ENCODE peak calls at places on chromosome 5, in ten cellular contexts. Z is DMS153; S is smooth muscle cell of the brain vasculature; P is stimulated activated CD8-positive, alpha-beta memory T cell treated with anti-CD3 and anti-CD28 coated beads, Interleukin-4, amount 100 ng/mL, for 24 hours; M is uterus; D is activated naive CD8-positive, alpha-beta T cell treated with anti-CD3 and anti-CD28 coated beads, Interleukin-2, amount 50 U/mL, for 24 hours; A is ACHN; C is activated naive CD4-positive, alpha-beta T cell treated with Interleukin-2 at 50 U/mL for 16 hours; I is Calu3; H is body of pancreas. Q is an unnamed sample.

GRCh38 chr5:85576666-85577065 is 1041.1 kb upstream of the COX7C start:
- DNase-seq in I (no peak), H (no peak), M (no peak), Z (no peak), D (no peak), A (no peak), P (no peak), S (no peak), C (no peak), Q (no peak)

GRCh38 chr5:57179262-57179960 is 5.6 kb downstream of the GPBP1 start:
- DNase-seq in C (no peak), H (no peak), P (no peak), Z (no peak), A (no peak), D (no peak), I (no peak), S (no peak), M (no peak), Q (no peak)

GRCh38 chr5:172031894-172032461 is 25.5 kb upstream of the FBXW11 start:
- DNase-seq in H (no peak), M (no peak), D (no peak), C (no peak), Z (no peak), S (no peak), P (no peak), A (no peak), I (no peak), Q (no peak)

GRCh38 chr5:142283304-142283703 is 41.5 kb downstream of the SPRY4 start:
- DNase-seq in H (no peak), A (no peak), C (no peak), M (no peak), I (no peak), S (no peak), Z (peak), P (no peak), D (no peak), Q (no peak)

GRCh38 chr5:109844695-109845094 is 155.0 kb downstream of the MAN2A1 start:
- DNase-seq in C (no peak), P (no peak), H (no peak), M (no peak), D (no peak), A (no peak), I (no peak), S (no peak), Z (no peak), Q (no peak)

GRCh38 chr5:75337366-75338021 is 474 bp downstream of the HMGCR start:
- DNase-seq in Z (no peak), A (peak), S (no peak), I (no peak), C (peak), P (peak), D (peak), M (peak), H (no peak), Q (peak)

GRCh38 chr5:150640311-150641005 is at the start of gene SYNPO:
- DNase-seq in C (no peak), I (peak), H (peak), S (no peak), M (peak), D (no peak), Z (no peak), A (peak), P (no peak), Q (no peak)

GRCh38 chr5:102855684-102856373 is 100.7 kb downstream of the PAM start:
- DNase-seq in M (no peak), D (no peak), A (no peak), Z (no peak), C (no peak), P (no peak), I (no peak), H (no peak), S (no peak), Q (no peak)

GRCh38 chr5:150542933-150543445 is 35.1 kb downstream of the NDST1 start:
- DNase-seq in C (no peak), P (no peak), Z (no peak), I (no peak), M (no peak), A (no peak), S (no peak), D (no peak), H (no peak), Q (peak)

GRCh38 chr5:39423331-39423751 is 1.4 kb downstream of the DAB2 start:
- DNase-seq in A (no peak), M (no peak), H (no peak), S (no peak), D (no peak), I (no peak), C (no peak), P (no peak), Z (no peak), Q (no peak)

GRCh38 chr5:149489605-149490037 is 61.6 kb downstream of the CSNK1A1 start:
- DNase-seq in C (no peak), A (no peak), D (no peak), P (no peak), I (no peak), Z (no peak), H (no peak), S (no peak), M (no peak), Q (no peak)

GRCh38 chr5:108451269-108451668 is 69.4 kb upstream of the FBXL17 start:
- DNase-seq in S (no peak), H (no peak), M (no peak), Z (no peak), A (no peak), D (no peak), C (no peak), I (no peak), P (no peak), Q (no peak)

GRCh38 chr5:154375331-154376008 is 70.3 kb upstream of the SAP30L start:
- DNase-seq in S (no peak), H (no peak), P (no peak), C (no peak), D (no peak), A (no peak), M (no peak), Z (no peak), I (no peak), Q (no peak)

GRCh38 chr5:150400020-150400326 is 12.7 kb downstream of the CD74 start:
- DNase-seq in I (no peak), S (no peak), P (no peak), C (no peak), H (no peak), D (no peak), A (no peak), Z (no peak), M (no peak), Q (no peak)

GRCh38 chr5:147437161-147437596 is 72.7 kb downstream of the DPYSL3 start:
- DNase-seq in A (no peak), D (no peak), Z (no peak), H (no peak), M (no peak), I (no peak), S (no peak), C (no peak), P (no peak), Q (no peak)

GRCh38 chr5:6466975-6467567 is 18.4 kb downstream of the UBE2QL1 start:
- DNase-seq in Z (peak), A (no peak), C (no peak), P (no peak), H (no peak), M (no peak), D (no peak), S (no peak), I (no peak), Q (no peak)

GRCh38 chr5:36728697-36729543 is 122.5 kb downstream of the SLC1A3 start:
- DNase-seq in H (no peak), A (peak), D (no peak), M (no peak), S (peak), I (peak), P (no peak), Z (peak), C (no peak), Q (peak)

GRCh38 chr5:173774212-173774850 is 113.8 kb upstream of the CPEB4 start:
- DNase-seq in S (no peak), P (no peak), M (no peak), H (peak), D (no peak), I (no peak), A (no peak), Z (no peak), C (no peak), Q (no peak)

GRCh38 chr5:56812110-56812509 is 3.2 kb upstream of the MAP3K1 start:
- DNase-seq in P (no peak), A (peak), I (no peak), M (no peak), D (no peak), Z (peak), S (no peak), C (no peak), H (no peak), Q (peak)

GRCh38 chr5:160539431-160539830 is 117.8 kb downstream of the PTTG1 start:
- DNase-seq in Z (no peak), M (no peak), I (no peak), A (peak), D (peak), C (peak), P (peak), S (no peak), H (no peak), Q (no peak)

GRCh38 chr5:19885040-19885824 is 102.8 kb downstream of the CDH18 start:
- DNase-seq in C (no peak), D (no peak), I (no peak), S (no peak), Z (no peak), M (no peak), H (no peak), P (no peak), A (no peak), Q (no peak)

GRCh38 chr5:73272351-73272750 is 99.4 kb downstream of the TMEM174 start:
- DNase-seq in M (no peak), D (no peak), P (no peak), S (no peak), Z (no peak), A (no peak), I (no peak), H (no peak), C (no peak), Q (no peak)

GRCh38 chr5:39639618-39640078 is 214.9 kb upstream of the DAB2 start:
- DNase-seq in C (no peak), P (no peak), A (no peak), Z (no peak), I (no peak), S (no peak), M (no peak), H (no peak), D (no peak), Q (no peak)

GRCh38 chr5:109741390-109741789 is 51.7 kb downstream of the MAN2A1 start:
- DNase-seq in S (no peak), Z (no peak), H (no peak), A (no peak), P (no peak), M (no peak), D (no peak), I (no peak), C (no peak), Q (no peak)

GRCh38 chr5:176837707-176838115 is 27.4 kb downstream of the UNC5A start:
- DNase-seq in D (peak), I (peak), H (peak), C (peak), Z (no peak), M (peak), P (peak), S (peak), A (peak), Q (no peak)

GRCh38 chr5:65774346-65774745 is 52.3 kb downstream of the NLN start:
- DNase-seq in M (no peak), P (no peak), Z (no peak), D (no peak), S (peak), A (peak), I (peak), H (no peak), C (no peak), Q (no peak)